ENCODE peak calls at places on chromosomes 7 and 10, in five cellular contexts. One of them, this sample, is unnamed.

GRCh38 chr7:36475011-36475342 is 85.3 kb downstream of the ANLN start:
- DNase-seq in substantia nigra: no peak
- DNase-seq in SK-N-DZ: no peak
- DNase-seq in CD8-positive, alpha-beta T cell: no peak
- DNase-seq in iPS DF 19.7: no peak
- DNase-seq in this sample: no peak

GRCh38 chr7:12625836-12626235 is 55.3 kb downstream of the SCIN start:
- DNase-seq in iPS DF 19.7: no peak
- DNase-seq in CD8-positive, alpha-beta T cell: no peak
- DNase-seq in SK-N-DZ: no peak
- DNase-seq in substantia nigra: no peak
- DNase-seq in this sample: no peak

GRCh38 chr7:112064627-112065385 is 141.4 kb downstream of the DOCK4 start:
- DNase-seq in iPS DF 19.7: no peak
- DNase-seq in SK-N-DZ: no peak
- DNase-seq in substantia nigra: no peak
- DNase-seq in CD8-positive, alpha-beta T cell: no peak
- DNase-seq in this sample: no peak

GRCh38 chr10:67923551-67923950 is 39.1 kb downstream of the SIRT1 start:
- DNase-seq in SK-N-DZ: no peak
- DNase-seq in substantia nigra: no peak
- DNase-seq in CD8-positive, alpha-beta T cell: no peak
- DNase-seq in iPS DF 19.7: no peak
- DNase-seq in this sample: no peak

GRCh38 chr10:4678023-4678950 is 147.7 kb upstream of the AKR1E2 start:
- DNase-seq in iPS DF 19.7: no peak
- DNase-seq in substantia nigra: no peak
- DNase-seq in SK-N-DZ: no peak
- DNase-seq in CD8-positive, alpha-beta T cell: no peak
- DNase-seq in this sample: no peak

GRCh38 chr7:64180989-64181388 is 26.0 kb upstream of the ZNF735 start:
- DNase-seq in substantia nigra: no peak
- DNase-seq in CD8-positive, alpha-beta T cell: no peak
- DNase-seq in SK-N-DZ: no peak
- DNase-seq in iPS DF 19.7: no peak
- DNase-seq in this sample: peak

GRCh38 chr10:98013122-98013521 is 17.3 kb downstream of the CRTAC1 start:
- DNase-seq in CD8-positive, alpha-beta T cell: no peak
- DNase-seq in iPS DF 19.7: no peak
- DNase-seq in SK-N-DZ: no peak
- DNase-seq in substantia nigra: no peak
- DNase-seq in this sample: no peak

GRCh38 chr7:139403601-139404000 is 43.9 kb downstream of the LUC7L2 start:
- DNase-seq in SK-N-DZ: no peak
- DNase-seq in iPS DF 19.7: no peak
- DNase-seq in substantia nigra: no peak
- DNase-seq in CD8-positive, alpha-beta T cell: no peak
- DNase-seq in this sample: no peak

GRCh38 chr10:77398986-77399755 is 238.4 kb downstream of the KCNMA1 start:
- DNase-seq in CD8-positive, alpha-beta T cell: no peak
- DNase-seq in SK-N-DZ: no peak
- DNase-seq in substantia nigra: no peak
- DNase-seq in iPS DF 19.7: no peak
- DNase-seq in this sample: no peak

GRCh38 chr10:131090761-131091661 is 220.5 kb downstream of the TCERG1L start:
- DNase-seq in CD8-positive, alpha-beta T cell: no peak
- DNase-seq in substantia nigra: no peak
- DNase-seq in SK-N-DZ: no peak
- DNase-seq in iPS DF 19.7: no peak
- DNase-seq in this sample: no peak

GRCh38 chr10:133379152-133379800 is at the start of gene PAOX:
- DNase-seq in substantia nigra: peak
- DNase-seq in iPS DF 19.7: no peak
- DNase-seq in SK-N-DZ: no peak
- DNase-seq in CD8-positive, alpha-beta T cell: no peak
- DNase-seq in this sample: peak

GRCh38 chr7:77202544-77202976 is 2.9 kb upstream of the FGL2 start:
- DNase-seq in CD8-positive, alpha-beta T cell: no peak
- DNase-seq in SK-N-DZ: no peak
- DNase-seq in substantia nigra: no peak
- DNase-seq in iPS DF 19.7: no peak
- DNase-seq in this sample: peak

GRCh38 chr10:89224697-89225443 is 17.8 kb upstream of the CH25H start:
- DNase-seq in substantia nigra: no peak
- DNase-seq in CD8-positive, alpha-beta T cell: no peak
- DNase-seq in SK-N-DZ: no peak
- DNase-seq in iPS DF 19.7: no peak
- DNase-seq in this sample: no peak

GRCh38 chr7:148909560-148909959 is 25.5 kb upstream of the EZH2 start:
- DNase-seq in substantia nigra: no peak
- DNase-seq in iPS DF 19.7: no peak
- DNase-seq in CD8-positive, alpha-beta T cell: no peak
- DNase-seq in SK-N-DZ: no peak
- DNase-seq in this sample: no peak

GRCh38 chr10:15370212-15370740 is 813 bp downstream of the FAM171A1 start:
- DNase-seq in SK-N-DZ: no peak
- DNase-seq in CD8-positive, alpha-beta T cell: no peak
- DNase-seq in iPS DF 19.7: no peak
- DNase-seq in substantia nigra: peak
- DNase-seq in this sample: no peak

GRCh38 chr7:42319631-42320030 is 82.6 kb upstream of the GLI3 start:
- DNase-seq in CD8-positive, alpha-beta T cell: no peak
- DNase-seq in SK-N-DZ: no peak
- DNase-seq in iPS DF 19.7: no peak
- DNase-seq in substantia nigra: no peak
- DNase-seq in this sample: no peak

GRCh38 chr7:25386311-25386744 is 158.0 kb upstream of the NPVF start:
- DNase-seq in SK-N-DZ: no peak
- DNase-seq in iPS DF 19.7: no peak
- DNase-seq in substantia nigra: peak
- DNase-seq in CD8-positive, alpha-beta T cell: no peak
- DNase-seq in this sample: no peak

GRCh38 chr7:116547347-116547746 is 22.5 kb downstream of the CAV1 start:
- DNase-seq in iPS DF 19.7: no peak
- DNase-seq in substantia nigra: no peak
- DNase-seq in CD8-positive, alpha-beta T cell: no peak
- DNase-seq in SK-N-DZ: no peak
- DNase-seq in this sample: no peak

GRCh38 chr7:19377611-19378339 is 232.6 kb upstream of the FERD3L start:
- DNase-seq in CD8-positive, alpha-beta T cell: no peak
- DNase-seq in SK-N-DZ: no peak
- DNase-seq in substantia nigra: no peak
- DNase-seq in iPS DF 19.7: no peak
- DNase-seq in this sample: no peak

GRCh38 chr10:122282253-122282671 is 11.2 kb downstream of the BTBD16 start:
- DNase-seq in iPS DF 19.7: no peak
- DNase-seq in substantia nigra: no peak
- DNase-seq in CD8-positive, alpha-beta T cell: no peak
- DNase-seq in SK-N-DZ: no peak
- DNase-seq in this sample: no peak

GRCh38 chr7:154859747-154860620 is 142.9 kb downstream of the PAXIP1 start:
- DNase-seq in SK-N-DZ: no peak
- DNase-seq in iPS DF 19.7: no peak
- DNase-seq in substantia nigra: no peak
- DNase-seq in CD8-positive, alpha-beta T cell: no peak
- DNase-seq in this sample: no peak

GRCh38 chr10:98323221-98324164 is 55.5 kb upstream of the LOXL4 start:
- DNase-seq in CD8-positive, alpha-beta T cell: no peak
- DNase-seq in iPS DF 19.7: no peak
- DNase-seq in SK-N-DZ: peak
- DNase-seq in substantia nigra: no peak
- DNase-seq in this sample: no peak

GRCh38 chr7:54544356-54545240 is 2.4 kb downstream of the VSTM2A start:
- DNase-seq in CD8-positive, alpha-beta T cell: no peak
- DNase-seq in SK-N-DZ: peak
- DNase-seq in substantia nigra: no peak
- DNase-seq in iPS DF 19.7: no peak
- DNase-seq in this sample: no peak